ENCODE peak calls at places on chromosomes 3 and 15, in six cellular contexts. One of them, this sample, is unnamed.

GRCh38 chr3:194521514-194522260 is 34.9 kb upstream of the ATP13A3 start:
- DNase-seq in NCI-H2081: no peak
- DNase-seq in ureter: no peak
- DNase-seq in cardiac muscle cell: peak; percentile 86
- DNase-seq in fibroblast of the conjunctiva: peak; percentile 57
- DNase-seq in HL-60: no peak
- DNase-seq in this sample: no peak

GRCh38 chr3:37053337-37053736 is 60.0 kb downstream of the MLH1 start:
- DNase-seq in fibroblast of the conjunctiva: no peak
- DNase-seq in HL-60: no peak
- DNase-seq in cardiac muscle cell: no peak
- DNase-seq in ureter: no peak
- DNase-seq in NCI-H2081: no peak
- DNase-seq in this sample: no peak

GRCh38 chr15:38164507-38164906 is 88.1 kb upstream of the SPRED1 start:
- DNase-seq in NCI-H2081: no peak
- DNase-seq in fibroblast of the conjunctiva: no peak
- DNase-seq in HL-60: no peak
- DNase-seq in ureter: no peak
- DNase-seq in cardiac muscle cell: no peak
- DNase-seq in this sample: no peak

GRCh38 chr3:161325059-161325458 is 46.3 kb downstream of the SPTSSB start:
- DNase-seq in HL-60: no peak
- DNase-seq in cardiac muscle cell: no peak
- DNase-seq in ureter: no peak
- DNase-seq in fibroblast of the conjunctiva: no peak
- DNase-seq in NCI-H2081: no peak
- DNase-seq in this sample: no peak

GRCh38 chr3:186451371-186451770 is 89.3 kb upstream of the DGKG start:
- DNase-seq in fibroblast of the conjunctiva: no peak
- DNase-seq in cardiac muscle cell: no peak
- DNase-seq in NCI-H2081: no peak
- DNase-seq in ureter: no peak
- DNase-seq in HL-60: no peak
- DNase-seq in this sample: no peak

GRCh38 chr3:169836058-169836941 is 23.6 kb upstream of the LRRC34 start:
- DNase-seq in cardiac muscle cell: peak; percentile 37
- DNase-seq in NCI-H2081: no peak
- DNase-seq in HL-60: no peak
- DNase-seq in ureter: no peak
- DNase-seq in fibroblast of the conjunctiva: no peak
- DNase-seq in this sample: no peak

GRCh38 chr3:139281096-139281495 is 62.7 kb upstream of the MRPS22 start:
- DNase-seq in HL-60: no peak
- DNase-seq in cardiac muscle cell: no peak
- DNase-seq in NCI-H2081: no peak
- DNase-seq in ureter: no peak
- DNase-seq in fibroblast of the conjunctiva: no peak
- DNase-seq in this sample: no peak

GRCh38 chr15:53910236-53910849 is 67.9 kb upstream of the UNC13C start:
- DNase-seq in fibroblast of the conjunctiva: no peak
- DNase-seq in HL-60: no peak
- DNase-seq in NCI-H2081: no peak
- DNase-seq in cardiac muscle cell: no peak
- DNase-seq in ureter: no peak
- DNase-seq in this sample: no peak

GRCh38 chr15:69893863-69894262 is 203.9 kb downstream of the TLE3 start:
- DNase-seq in cardiac muscle cell: peak; percentile 85
- DNase-seq in NCI-H2081: no peak
- DNase-seq in HL-60: no peak
- DNase-seq in ureter: peak; percentile 50
- DNase-seq in fibroblast of the conjunctiva: peak; percentile 1
- DNase-seq in this sample: no peak

This sample was measured in type B pancreatic cell.